ENCODE peak calls at places on chromosomes 12 and 14, in five cellular contexts. One of them, this sample, is unnamed.

GRCh38 chr12:79886917-79887519 is 47.9 kb downstream of the PPP1R12A start:
- DNase-seq in PC-9: peak; percentile 47
- DNase-seq in foreskin fibroblast: peak; percentile 69
- DNase-seq in A549: peak; percentile 65
- DNase-seq in omental fat pad: no peak
- DNase-seq in this sample: no peak

GRCh38 chr12:2057041-2057792 is 4.4 kb downstream of the CACNA1C start:
- DNase-seq in omental fat pad: no peak
- DNase-seq in PC-9: no peak
- DNase-seq in foreskin fibroblast: peak; percentile 64
- DNase-seq in A549: peak; percentile 49
- DNase-seq in this sample: peak; percentile 56

GRCh38 chr12:29611906-29612305 is 114.4 kb upstream of the OVCH1 start:
- DNase-seq in A549: no peak
- DNase-seq in omental fat pad: no peak
- DNase-seq in PC-9: no peak
- DNase-seq in foreskin fibroblast: peak; percentile 61
- DNase-seq in this sample: no peak

GRCh38 chr14:29741909-29742401 is 185.7 kb downstream of the PRKD1 start:
- DNase-seq in PC-9: no peak
- DNase-seq in omental fat pad: no peak
- DNase-seq in A549: no peak
- DNase-seq in foreskin fibroblast: peak; percentile 77
- DNase-seq in this sample: no peak

GRCh38 chr12:20525064-20525610 is 156.8 kb downstream of the PDE3A start:
- DNase-seq in omental fat pad: no peak
- DNase-seq in PC-9: no peak
- DNase-seq in foreskin fibroblast: no peak
- DNase-seq in A549: peak; percentile 49
- DNase-seq in this sample: no peak

GRCh38 chr14:44700694-44701093 is 193.6 kb upstream of the FSCB start:
- DNase-seq in omental fat pad: no peak
- DNase-seq in A549: no peak
- DNase-seq in foreskin fibroblast: no peak
- DNase-seq in PC-9: no peak
- DNase-seq in this sample: no peak

GRCh38 chr14:48943913-48944312 is 642.3 kb downstream of the RPS29 start:
- DNase-seq in PC-9: no peak
- DNase-seq in omental fat pad: no peak
- DNase-seq in foreskin fibroblast: no peak
- DNase-seq in A549: no peak
- DNase-seq in this sample: no peak

GRCh38 chr12:2256915-2257314 is 204.1 kb downstream of the CACNA1C start:
- DNase-seq in PC-9: no peak
- DNase-seq in omental fat pad: no peak
- DNase-seq in foreskin fibroblast: peak; percentile 51
- DNase-seq in A549: no peak
- DNase-seq in this sample: no peak

GRCh38 chr12:76863005-76863670 is 15.7 kb downstream of the CSRP2 start:
- DNase-seq in PC-9: no peak
- DNase-seq in A549: no peak
- DNase-seq in omental fat pad: no peak
- DNase-seq in foreskin fibroblast: peak; percentile 92
- DNase-seq in this sample: no peak

DNA sequence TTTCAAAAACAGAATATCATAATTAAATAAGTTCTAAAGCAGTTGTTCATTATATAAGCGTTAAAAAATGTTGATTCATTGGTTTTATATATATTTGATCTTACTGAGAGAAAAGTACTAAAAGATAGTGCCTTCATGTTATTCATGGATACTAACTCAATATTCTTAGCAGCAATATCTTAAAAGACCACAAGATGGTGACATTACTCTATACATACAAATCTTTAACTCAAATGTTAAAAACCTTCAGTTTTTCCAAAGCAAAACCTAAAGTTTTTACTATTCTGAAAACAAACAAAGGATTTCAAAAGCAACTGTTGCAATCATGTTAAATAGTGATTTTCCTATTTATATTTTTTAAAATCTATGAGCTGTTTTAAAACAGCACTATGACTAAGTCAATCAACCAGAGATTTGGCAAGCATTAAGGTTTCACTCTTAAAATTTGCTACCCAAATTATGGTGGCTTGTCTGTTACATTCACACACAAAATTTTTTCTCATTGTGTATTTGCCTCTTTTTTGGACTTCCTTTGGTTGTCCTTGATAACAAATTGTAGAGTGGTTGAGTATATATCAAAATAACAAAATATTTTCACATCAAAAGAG is 50.1 kb upstream of the RERGL start:
- DNase-seq in A549: peak; percentile 23
- DNase-seq in omental fat pad: no peak
- DNase-seq in foreskin fibroblast: peak; percentile 53
- DNase-seq in PC-9: no peak
- DNase-seq in this sample: no peak
- TF ChIP-seq CTCF in A549: peak; percentile 62
- TF ChIP-seq CTCF in omental fat pad: no peak
- TF ChIP-seq CTCF in foreskin fibroblast: peak; percentile 25
- TF ChIP-seq CTCF in PC-9: peak; percentile 75
- TF ChIP-seq CTCF in this sample: peak; percentile 46

DNA sequence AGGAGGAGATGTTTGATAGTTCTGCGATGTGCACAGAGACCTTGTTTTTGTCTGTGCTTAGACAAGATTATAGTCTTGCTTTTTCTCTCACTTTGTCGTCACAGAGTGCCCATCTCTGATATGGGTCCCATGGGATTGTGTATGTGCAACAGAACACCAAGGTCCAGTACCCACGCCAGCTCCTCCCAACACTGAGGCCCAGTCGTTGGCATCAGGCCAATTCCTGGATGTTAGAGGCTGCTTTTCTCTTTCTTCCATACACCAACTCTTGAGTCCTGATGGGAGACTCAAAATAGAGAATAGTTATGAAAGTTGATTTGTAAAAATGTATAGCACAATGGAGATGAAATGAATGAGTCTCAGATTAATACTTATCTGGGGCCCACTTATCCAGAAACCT is 22.7 kb upstream of the PRMT8 start:
- DNase-seq in foreskin fibroblast: no peak
- DNase-seq in A549: no peak
- DNase-seq in PC-9: no peak
- DNase-seq in omental fat pad: no peak
- DNase-seq in this sample: no peak
- TF ChIP-seq CTCF in foreskin fibroblast: no peak
- TF ChIP-seq CTCF in A549: no peak
- TF ChIP-seq CTCF in PC-9: no peak
- TF ChIP-seq CTCF in omental fat pad: no peak
- TF ChIP-seq CTCF in this sample: no peak

GRCh38 chr12:124624823-124625222 is 57.4 kb upstream of the NCOR2 start:
- DNase-seq in A549: no peak
- DNase-seq in omental fat pad: no peak
- DNase-seq in PC-9: no peak
- DNase-seq in foreskin fibroblast: no peak
- DNase-seq in this sample: no peak
- TF ChIP-seq CTCF in A549: no peak
- TF ChIP-seq CTCF in omental fat pad: no peak
- TF ChIP-seq CTCF in PC-9: no peak
- TF ChIP-seq CTCF in foreskin fibroblast: no peak
- TF ChIP-seq CTCF in this sample: no peak

DNA sequence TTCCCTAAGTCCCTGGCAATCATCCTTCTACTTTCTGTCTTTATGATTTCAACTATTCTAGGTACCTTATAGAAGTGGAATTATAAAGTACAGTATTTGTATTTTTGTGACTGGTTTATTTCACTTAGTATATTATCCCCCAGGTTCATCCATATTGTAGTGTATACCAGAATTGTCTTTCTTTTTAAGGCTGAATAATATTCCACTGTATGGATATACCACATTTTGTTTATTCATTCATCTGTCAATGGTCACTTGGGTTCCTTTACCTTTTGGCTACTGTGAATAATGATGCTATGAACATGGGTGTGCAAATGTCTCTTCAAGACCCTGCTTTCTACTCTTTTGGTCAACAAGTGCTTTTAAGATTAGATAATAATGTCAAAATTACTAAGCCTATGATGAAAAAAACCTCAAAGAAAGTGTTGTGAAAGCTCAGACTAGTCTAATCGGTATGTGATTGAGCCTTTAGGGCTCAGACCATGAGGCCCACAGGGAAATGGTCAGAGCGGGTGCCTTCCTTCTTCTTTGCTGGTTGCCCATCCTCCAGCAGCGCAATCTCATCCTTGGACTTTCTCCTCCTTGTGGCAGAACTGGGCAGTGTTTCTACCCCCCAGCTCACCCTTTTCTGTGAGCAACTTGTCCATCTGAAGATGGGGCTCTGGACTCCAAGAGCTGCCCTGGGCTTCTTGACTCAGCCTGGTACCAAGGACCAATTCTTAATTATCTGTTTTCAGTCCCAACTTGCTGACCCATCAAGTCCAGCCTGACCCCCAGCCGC is 105.4 kb downstream of the TTC8 start:
- DNase-seq in foreskin fibroblast: peak; percentile 3
- DNase-seq in omental fat pad: no peak
- DNase-seq in PC-9: no peak
- DNase-seq in A549: peak; percentile 12
- DNase-seq in this sample: no peak
- TF ChIP-seq CTCF in foreskin fibroblast: no peak
- TF ChIP-seq CTCF in omental fat pad: no peak
- TF ChIP-seq CTCF in PC-9: peak; percentile 27
- TF ChIP-seq CTCF in A549: no peak
- TF ChIP-seq CTCF in this sample: no peak

GRCh38 chr14:98694541-98694940 is 577.5 kb downstream of the BCL11B start:
- DNase-seq in omental fat pad: no peak
- DNase-seq in foreskin fibroblast: no peak
- DNase-seq in PC-9: no peak
- DNase-seq in A549: no peak
- DNase-seq in this sample: no peak

GRCh38 chr14:98689936-98690335 is 582.1 kb downstream of the BCL11B start:
- DNase-seq in PC-9: no peak
- DNase-seq in foreskin fibroblast: no peak
- DNase-seq in omental fat pad: no peak
- DNase-seq in A549: no peak
- DNase-seq in this sample: no peak

GRCh38 chr14:98695809-98696208 is 576.2 kb downstream of the BCL11B start:
- DNase-seq in A549: no peak
- DNase-seq in foreskin fibroblast: no peak
- DNase-seq in PC-9: no peak
- DNase-seq in omental fat pad: no peak
- DNase-seq in this sample: no peak

GRCh38 chr14:98688446-98688845 is 583.6 kb downstream of the BCL11B start:
- DNase-seq in PC-9: no peak
- DNase-seq in foreskin fibroblast: no peak
- DNase-seq in A549: no peak
- DNase-seq in omental fat pad: no peak
- DNase-seq in this sample: no peak

GRCh38 chr14:98692832-98693231 is 579.2 kb downstream of the BCL11B start:
- DNase-seq in foreskin fibroblast: no peak
- DNase-seq in omental fat pad: no peak
- DNase-seq in PC-9: no peak
- DNase-seq in A549: no peak
- DNase-seq in this sample: no peak
- TF ChIP-seq CTCF in foreskin fibroblast: no peak
- TF ChIP-seq CTCF in omental fat pad: no peak
- TF ChIP-seq CTCF in PC-9: no peak
- TF ChIP-seq CTCF in A549: no peak
- TF ChIP-seq CTCF in this sample: no peak

DNA sequence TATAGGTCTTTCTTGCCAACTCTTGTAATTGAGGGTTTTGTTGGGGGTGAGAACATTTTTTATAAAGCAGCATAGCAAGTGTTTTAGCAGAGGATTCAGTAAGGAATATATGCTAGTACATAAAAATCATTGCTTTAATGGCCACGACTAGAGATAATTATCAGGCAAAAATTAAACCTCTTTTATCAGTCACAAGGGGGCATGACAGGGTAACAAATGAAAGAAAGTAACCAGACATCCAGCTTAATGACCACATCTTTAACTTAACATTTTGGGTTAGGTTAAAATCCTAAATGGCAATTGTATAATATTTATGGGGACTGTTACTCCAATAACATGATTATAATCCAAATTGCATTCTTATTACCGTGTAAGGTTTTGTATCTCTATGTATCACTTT is 119.6 kb downstream of the LRRIQ1 start:
- DNase-seq in A549: peak; percentile 74
- DNase-seq in foreskin fibroblast: peak; percentile 38
- DNase-seq in omental fat pad: no peak
- DNase-seq in PC-9: no peak
- DNase-seq in this sample: peak; percentile 5
- TF ChIP-seq CTCF in A549: peak; percentile 60
- TF ChIP-seq CTCF in foreskin fibroblast: no peak
- TF ChIP-seq CTCF in omental fat pad: no peak
- TF ChIP-seq CTCF in PC-9: peak; percentile 62
- TF ChIP-seq CTCF in this sample: peak; percentile 22

DNA sequence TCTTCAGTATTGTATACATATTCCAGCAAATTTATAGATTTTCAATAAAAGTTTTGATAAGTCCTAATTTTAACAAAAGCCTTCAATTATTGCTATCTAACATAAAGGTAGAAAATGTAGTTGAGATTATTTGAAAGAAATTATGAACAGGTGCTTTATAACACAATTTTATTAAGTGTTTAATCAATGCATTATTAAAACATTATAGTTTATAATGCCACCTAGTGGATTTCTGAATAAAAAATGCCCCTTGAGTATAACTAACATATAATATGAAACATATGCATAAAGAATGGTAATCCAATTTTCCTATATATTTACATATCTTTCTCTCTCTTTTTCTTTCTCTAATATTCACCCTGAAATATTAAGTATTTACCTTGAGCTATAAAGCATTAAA is 515.3 kb downstream of the SLC6A15 start:
- DNase-seq in A549: no peak
- DNase-seq in PC-9: no peak
- DNase-seq in omental fat pad: no peak
- DNase-seq in foreskin fibroblast: peak; percentile 19
- DNase-seq in this sample: no peak
- TF ChIP-seq CTCF in A549: no peak
- TF ChIP-seq CTCF in PC-9: peak; percentile 59
- TF ChIP-seq CTCF in omental fat pad: no peak
- TF ChIP-seq CTCF in foreskin fibroblast: no peak
- TF ChIP-seq CTCF in this sample: peak; percentile 22

DNA sequence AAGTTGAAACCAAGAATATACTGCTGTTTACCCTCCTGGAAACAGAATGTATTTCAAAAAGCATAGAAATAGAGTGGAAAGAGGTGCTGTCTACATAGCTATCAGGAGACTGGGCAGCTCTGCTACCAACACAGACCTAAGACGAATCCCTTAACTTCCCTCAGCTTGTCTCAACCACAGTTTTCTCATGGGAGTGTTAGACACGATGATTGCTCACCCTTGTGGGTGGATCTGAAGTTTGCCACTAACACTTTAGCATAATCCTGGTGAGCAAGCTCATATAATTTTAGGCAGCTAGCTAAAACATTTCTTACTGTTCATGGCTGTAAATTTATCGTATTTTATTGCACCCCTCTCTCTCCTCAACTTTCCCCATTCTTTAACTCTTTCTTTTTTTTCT is 38.5 kb downstream of the C12orf75 start:
- DNase-seq in PC-9: no peak
- DNase-seq in omental fat pad: no peak
- DNase-seq in foreskin fibroblast: peak; percentile 86
- DNase-seq in A549: no peak
- DNase-seq in this sample: no peak
- TF ChIP-seq CTCF in PC-9: no peak
- TF ChIP-seq CTCF in omental fat pad: no peak
- TF ChIP-seq CTCF in foreskin fibroblast: no peak
- TF ChIP-seq CTCF in A549: no peak
- TF ChIP-seq CTCF in this sample: no peak